ENCODE peak calls at places on chromosome X, in four cellular contexts. T is M059J, Z is NB4, Y is A549. N is an unnamed sample.

GRCh38 chrX:7139202-7140081 is 8.1 kb upstream of the STS start:
- DNase-seq in T (peak), Z (no peak), Y (no peak), N (peak)

GRCh38 chrX:50813843-50814661 is at the start of gene SHROOM4:
- DNase-seq in T (peak), Z (no peak), Y (no peak), N (peak)

GRCh38 chrX:97639526-97639925 is 755.8 kb downstream of the RPA4 start:
- DNase-seq in T (no peak), Z (peak), Y (no peak), N (no peak)

GRCh38 chrX:107576841-107577240 is 51.5 kb upstream of the PRPS1 start:
- DNase-seq in T (no peak), Z (no peak), Y (no peak), N (no peak)

GRCh38 chrX:30659421-30659820 is 6.2 kb downstream of the GK start:
- DNase-seq in T (peak), Z (peak), Y (peak), N (peak)

GRCh38 chrX:10121787-10122186 is 35.0 kb upstream of the CLCN4 start:
- DNase-seq in T (no peak), Z (peak), Y (no peak), N (no peak)

GRCh38 chrX:72272868-72273267 is 4.2 kb downstream of the RPS4X start:
- DNase-seq in T (peak), Z (no peak), Y (no peak), N (peak)

GRCh38 chrX:70254909-70255308 is 5.1 kb downstream of the P2RY4 start:
- DNase-seq in T (no peak), Z (no peak), Y (no peak), N (no peak)

GRCh38 chrX:54043084-54043483 is 1.2 kb downstream of the PHF8 start:
- DNase-seq in T (no peak), Z (no peak), Y (no peak), N (no peak)

GRCh38 chrX:80022363-80023031 is 7.9 kb downstream of the TBX22 start:
- DNase-seq in T (no peak), Z (no peak), Y (no peak), N (no peak)

GRCh38 chrX:68808686-68809357 is 20.0 kb upstream of the EFNB1 start:
- DNase-seq in T (peak), Z (peak), Y (no peak), N (peak)

GRCh38 chrX:153634832-153635231 is 12.2 kb upstream of the DUSP9 start:
- DNase-seq in T (no peak), Z (no peak), Y (no peak), N (no peak)

GRCh38 chrX:113804293-113804692 is 779.6 kb upstream of the HTR2C start:
- DNase-seq in T (no peak), Z (no peak), Y (no peak), N (no peak)

GRCh38 chrX:10008483-10009056 is 41.4 kb downstream of the CLDN34 start:
- DNase-seq in T (peak), Z (no peak), Y (no peak), N (peak)

GRCh38 chrX:13179100-13179499 is 134.7 kb upstream of the FAM9C start:
- DNase-seq in T (peak), Z (no peak), Y (no peak), N (no peak)

GRCh38 chrX:114584983-114585842 is 1.3 kb downstream of the HTR2C start:
- DNase-seq in T (no peak), Z (no peak), Y (no peak), N (no peak)

GRCh38 chrX:6184900-6185515 is 43.7 kb downstream of the NLGN4X start:
- DNase-seq in T (peak), Z (no peak), Y (no peak), N (no peak)

GRCh38 chrX:1392376-1393130 is 640 bp upstream of the SLC25A6 start:
- DNase-seq in T (peak), Z (peak), Y (peak), N (peak)

GRCh38 chrX:37955273-37955672 is 51.1 kb upstream of the SYTL5 start:
- DNase-seq in T (no peak), Z (no peak), Y (no peak), N (no peak)

GRCh38 chrX:2370436-2370835 is 130.3 kb downstream of the DHRSX start:
- DNase-seq in T (peak), Z (no peak), Y (no peak), N (peak)

N was measured in EH.